ENCODE peak calls at places on chromosome 20, in nine cellular contexts. One of them, this sample, is unnamed.
A peak's percentile ranks its signal among the peaks of the same experiment; 100 is the strongest.

GRCh38 chr20:1810926-1811620 is 84.1 kb upstream of the SIRPA start:
- DNase-seq in fibroblast of pulmonary artery: peak; percentile 66
- DNase-seq in cardiac muscle cell: peak; percentile 64
- DNase-seq in cardiac fibroblast: peak; percentile 47
- DNase-seq in HCT116: no peak
- DNase-seq in fibroblast of lung: peak; percentile 74
- DNase-seq in esophagus squamous epithelium: no peak
- DNase-seq in right cardiac atrium: no peak
- DNase-seq in astrocyte of the spinal cord: peak; percentile 55
- DNase-seq in this sample: no peak

GRCh38 chr20:24704899-24705298 is 235.5 kb downstream of the SYNDIG1 start:
- DNase-seq in HCT116: no peak
- DNase-seq in esophagus squamous epithelium: no peak
- DNase-seq in cardiac muscle cell: no peak
- DNase-seq in right cardiac atrium: no peak
- DNase-seq in astrocyte of the spinal cord: no peak
- DNase-seq in fibroblast of pulmonary artery: no peak
- DNase-seq in fibroblast of lung: no peak
- DNase-seq in cardiac fibroblast: no peak
- DNase-seq in this sample: no peak

GRCh38 chr20:58893355-58894151 is 41.0 kb downstream of the GNAS start:
- DNase-seq in right cardiac atrium: no peak
- DNase-seq in cardiac fibroblast: peak; percentile 31
- DNase-seq in astrocyte of the spinal cord: no peak
- DNase-seq in cardiac muscle cell: no peak
- DNase-seq in fibroblast of pulmonary artery: no peak
- DNase-seq in fibroblast of lung: no peak
- DNase-seq in esophagus squamous epithelium: no peak
- DNase-seq in HCT116: no peak
- DNase-seq in this sample: no peak

GRCh38 chr20:420721-421574 is 12.8 kb downstream of the RBCK1 start:
- DNase-seq in HCT116: no peak
- DNase-seq in right cardiac atrium: no peak
- DNase-seq in astrocyte of the spinal cord: no peak
- DNase-seq in cardiac muscle cell: no peak
- DNase-seq in esophagus squamous epithelium: no peak
- DNase-seq in fibroblast of pulmonary artery: no peak
- DNase-seq in fibroblast of lung: no peak
- DNase-seq in cardiac fibroblast: no peak
- DNase-seq in this sample: no peak

GRCh38 chr20:15012551-15012950 is 675.1 kb upstream of the FLRT3 start:
- DNase-seq in right cardiac atrium: no peak
- DNase-seq in astrocyte of the spinal cord: no peak
- DNase-seq in cardiac fibroblast: no peak
- DNase-seq in fibroblast of lung: no peak
- DNase-seq in cardiac muscle cell: no peak
- DNase-seq in HCT116: no peak
- DNase-seq in fibroblast of pulmonary artery: no peak
- DNase-seq in esophagus squamous epithelium: no peak
- DNase-seq in this sample: no peak

GRCh38 chr20:11891827-11892521 is 25.7 kb upstream of the BTBD3 start:
- DNase-seq in astrocyte of the spinal cord: peak; percentile 73
- DNase-seq in fibroblast of pulmonary artery: peak; percentile 73
- DNase-seq in esophagus squamous epithelium: no peak
- DNase-seq in fibroblast of lung: peak; percentile 65
- DNase-seq in cardiac fibroblast: peak; percentile 82
- DNase-seq in HCT116: peak; percentile 66
- DNase-seq in right cardiac atrium: peak; percentile 55
- DNase-seq in cardiac muscle cell: peak; percentile 75
- DNase-seq in this sample: no peak

GRCh38 chr20:47050996-47051395 is 156.4 kb downstream of the EYA2 start:
- DNase-seq in HCT116: no peak
- DNase-seq in fibroblast of lung: no peak
- DNase-seq in cardiac muscle cell: no peak
- DNase-seq in right cardiac atrium: no peak
- DNase-seq in fibroblast of pulmonary artery: no peak
- DNase-seq in astrocyte of the spinal cord: no peak
- DNase-seq in cardiac fibroblast: no peak
- DNase-seq in esophagus squamous epithelium: no peak
- DNase-seq in this sample: no peak

GRCh38 chr20:36307412-36308317 is 1.5 kb downstream of the DLGAP4 start:
- DNase-seq in cardiac fibroblast: no peak
- DNase-seq in esophagus squamous epithelium: no peak
- DNase-seq in right cardiac atrium: no peak
- DNase-seq in astrocyte of the spinal cord: no peak
- DNase-seq in HCT116: no peak
- DNase-seq in cardiac muscle cell: no peak
- DNase-seq in fibroblast of pulmonary artery: no peak
- DNase-seq in fibroblast of lung: no peak
- DNase-seq in this sample: no peak

GRCh38 chr20:16178671-16179070 is 394.6 kb downstream of the KIF16B start:
- DNase-seq in HCT116: no peak
- DNase-seq in fibroblast of lung: no peak
- DNase-seq in fibroblast of pulmonary artery: no peak
- DNase-seq in cardiac muscle cell: no peak
- DNase-seq in astrocyte of the spinal cord: no peak
- DNase-seq in esophagus squamous epithelium: no peak
- DNase-seq in right cardiac atrium: no peak
- DNase-seq in cardiac fibroblast: no peak
- DNase-seq in this sample: no peak

GRCh38 chr20:20360464-20360863 is 7.4 kb upstream of the INSM1 start:
- DNase-seq in cardiac muscle cell: peak; percentile 76
- DNase-seq in right cardiac atrium: no peak
- DNase-seq in fibroblast of pulmonary artery: peak; percentile 69
- DNase-seq in HCT116: peak; percentile 40
- DNase-seq in cardiac fibroblast: peak; percentile 76
- DNase-seq in astrocyte of the spinal cord: peak; percentile 71
- DNase-seq in fibroblast of lung: peak; percentile 71
- DNase-seq in esophagus squamous epithelium: no peak
- DNase-seq in this sample: no peak

GRCh38 chr20:17969276-17969883 is 562 bp downstream of the MGME1 start:
- DNase-seq in right cardiac atrium: peak; percentile 41
- DNase-seq in fibroblast of pulmonary artery: peak; percentile 41
- DNase-seq in HCT116: no peak
- DNase-seq in astrocyte of the spinal cord: no peak
- DNase-seq in fibroblast of lung: peak; percentile 37
- DNase-seq in cardiac fibroblast: peak; percentile 49
- DNase-seq in esophagus squamous epithelium: no peak
- DNase-seq in cardiac muscle cell: peak; percentile 50
- DNase-seq in this sample: no peak

GRCh38 chr20:59526242-59527225 is 77.8 kb upstream of the PHACTR3 start:
- DNase-seq in esophagus squamous epithelium: no peak
- DNase-seq in astrocyte of the spinal cord: no peak
- DNase-seq in fibroblast of lung: no peak
- DNase-seq in cardiac muscle cell: peak; percentile 2
- DNase-seq in fibroblast of pulmonary artery: peak; percentile 8
- DNase-seq in cardiac fibroblast: peak; percentile 5
- DNase-seq in HCT116: no peak
- DNase-seq in right cardiac atrium: no peak
- DNase-seq in this sample: no peak

DNA sequence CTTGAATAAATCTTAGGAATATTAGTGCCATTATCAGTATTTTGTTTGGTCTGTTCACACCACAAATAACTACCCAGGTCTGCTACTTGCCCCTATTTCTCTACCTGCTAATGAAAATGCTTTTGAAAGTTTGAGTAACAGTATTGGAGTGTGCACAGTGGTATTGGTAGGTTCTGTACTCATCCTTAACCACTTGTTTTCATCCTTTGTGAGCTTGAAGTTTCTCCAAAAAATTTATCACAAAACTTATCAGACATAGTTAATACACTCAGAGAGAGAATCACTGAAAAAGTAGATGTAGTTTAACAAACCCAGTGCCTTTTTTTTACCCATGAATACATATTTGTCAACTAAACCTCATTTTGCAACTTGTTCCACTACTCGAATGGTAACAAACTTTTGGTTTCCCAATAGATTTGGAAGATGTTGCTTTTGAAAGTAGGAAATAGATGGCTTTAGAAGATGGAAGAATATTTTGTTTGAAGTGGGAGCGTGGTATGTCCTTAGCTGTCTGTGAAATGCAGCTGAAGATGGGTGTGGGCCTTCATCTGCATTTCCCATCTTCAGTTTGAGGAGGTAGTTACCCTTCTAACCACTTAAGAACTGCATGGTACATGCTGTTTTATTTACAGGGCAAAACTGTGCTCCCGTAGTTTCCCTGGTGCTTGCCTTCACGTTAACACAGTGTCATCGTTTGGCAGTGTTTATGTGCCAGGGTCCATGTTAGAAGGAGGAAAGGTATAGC is 9.0 kb downstream of the PTPN1 start:
- DNase-seq in esophagus squamous epithelium: no peak
- DNase-seq in fibroblast of lung: no peak
- DNase-seq in HCT116: no peak
- DNase-seq in cardiac fibroblast: no peak
- DNase-seq in astrocyte of the spinal cord: no peak
- DNase-seq in cardiac muscle cell: no peak
- DNase-seq in fibroblast of pulmonary artery: no peak
- DNase-seq in right cardiac atrium: no peak
- DNase-seq in this sample: no peak
- H3K4me3 ChIP-seq in esophagus squamous epithelium: no peak overlapping the region
- H3K4me3 ChIP-seq in fibroblast of lung: no peak overlapping the region
- H3K4me3 ChIP-seq in HCT116: no peak overlapping the region
- H3K4me3 ChIP-seq in cardiac fibroblast: no peak overlapping the region
- H3K4me3 ChIP-seq in astrocyte of the spinal cord: no peak overlapping the region
- H3K4me3 ChIP-seq in cardiac muscle cell: no peak overlapping the region
- H3K4me3 ChIP-seq in fibroblast of pulmonary artery: no peak overlapping the region
- H3K4me3 ChIP-seq in right cardiac atrium: no peak overlapping the region
- H3K4me3 ChIP-seq in this sample: no peak overlapping the region

DNA sequence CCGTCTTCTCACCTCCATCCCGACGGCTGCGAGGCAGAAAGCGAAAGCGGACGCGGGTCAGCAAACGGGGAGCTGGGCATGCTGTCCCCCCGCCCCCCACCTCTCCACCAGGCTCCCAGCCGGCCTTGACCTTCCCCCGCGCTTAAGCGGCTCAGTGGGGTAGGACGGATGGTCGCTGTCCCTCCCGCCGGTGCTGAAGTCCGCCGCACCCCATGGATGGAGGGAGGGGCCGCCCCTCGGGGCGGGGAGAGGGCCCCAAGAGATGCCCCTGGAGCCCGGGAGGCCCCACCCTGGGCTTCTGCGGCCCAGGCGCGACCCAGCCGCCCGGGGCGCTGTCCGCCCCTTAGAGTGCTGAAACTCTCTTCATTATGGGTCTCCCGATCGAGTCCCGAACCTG is at the start of gene KCNB1:
- DNase-seq in astrocyte of the spinal cord: peak; percentile 32
- DNase-seq in HCT116: no peak
- DNase-seq in esophagus squamous epithelium: no peak
- DNase-seq in right cardiac atrium: peak; percentile 70
- DNase-seq in cardiac fibroblast: peak; percentile 41
- DNase-seq in fibroblast of lung: peak; percentile 34
- DNase-seq in fibroblast of pulmonary artery: peak; percentile 45
- DNase-seq in cardiac muscle cell: peak; percentile 76
- DNase-seq in this sample: peak; percentile 77
- H3K4me3 ChIP-seq in astrocyte of the spinal cord: no peak within 1 kb of the TSS
- H3K4me3 ChIP-seq in HCT116: peak within 1 kb of the TSS; percentile 28
- H3K4me3 ChIP-seq in esophagus squamous epithelium: peak within 1 kb of the TSS; percentile 38
- H3K4me3 ChIP-seq in right cardiac atrium: peak within 1 kb of the TSS; percentile 58
- H3K4me3 ChIP-seq in cardiac fibroblast: no peak within 1 kb of the TSS
- H3K4me3 ChIP-seq in fibroblast of lung: no peak within 1 kb of the TSS
- H3K4me3 ChIP-seq in fibroblast of pulmonary artery: no peak within 1 kb of the TSS
- H3K4me3 ChIP-seq in cardiac muscle cell: peak within 1 kb of the TSS; percentile 19
- H3K4me3 ChIP-seq in this sample: peak within 1 kb of the TSS; percentile 60

GRCh38 chr20:6120491-6120988 is 2.3 kb downstream of the FERMT1 start:
- DNase-seq in fibroblast of lung: no peak
- DNase-seq in fibroblast of pulmonary artery: no peak
- DNase-seq in astrocyte of the spinal cord: no peak
- DNase-seq in right cardiac atrium: no peak
- DNase-seq in cardiac muscle cell: no peak
- DNase-seq in cardiac fibroblast: no peak
- DNase-seq in esophagus squamous epithelium: no peak
- DNase-seq in HCT116: no peak
- DNase-seq in this sample: no peak

GRCh38 chr20:6122873-6123649 is at the start of gene FERMT1:
- DNase-seq in cardiac muscle cell: peak; percentile 78
- DNase-seq in cardiac fibroblast: peak; percentile 76
- DNase-seq in fibroblast of pulmonary artery: peak; percentile 58
- DNase-seq in right cardiac atrium: peak; percentile 60
- DNase-seq in HCT116: peak; percentile 78
- DNase-seq in astrocyte of the spinal cord: peak; percentile 66
- DNase-seq in esophagus squamous epithelium: no peak
- DNase-seq in fibroblast of lung: peak; percentile 66
- DNase-seq in this sample: no peak

GRCh38 chr20:6121504-6121903 is 1.3 kb downstream of the FERMT1 start:
- DNase-seq in fibroblast of pulmonary artery: no peak
- DNase-seq in cardiac muscle cell: no peak
- DNase-seq in astrocyte of the spinal cord: no peak
- DNase-seq in esophagus squamous epithelium: no peak
- DNase-seq in right cardiac atrium: no peak
- DNase-seq in cardiac fibroblast: no peak
- DNase-seq in fibroblast of lung: no peak
- DNase-seq in HCT116: no peak
- DNase-seq in this sample: no peak

GRCh38 chr20:6122111-6122872 is 538 bp downstream of the FERMT1 start:
- DNase-seq in HCT116: no peak
- DNase-seq in fibroblast of pulmonary artery: peak; percentile 69
- DNase-seq in right cardiac atrium: no peak
- DNase-seq in cardiac fibroblast: peak; percentile 43
- DNase-seq in esophagus squamous epithelium: no peak
- DNase-seq in astrocyte of the spinal cord: peak; percentile 26
- DNase-seq in cardiac muscle cell: peak; percentile 84
- DNase-seq in fibroblast of lung: peak; percentile 63
- DNase-seq in this sample: no peak

DNA sequence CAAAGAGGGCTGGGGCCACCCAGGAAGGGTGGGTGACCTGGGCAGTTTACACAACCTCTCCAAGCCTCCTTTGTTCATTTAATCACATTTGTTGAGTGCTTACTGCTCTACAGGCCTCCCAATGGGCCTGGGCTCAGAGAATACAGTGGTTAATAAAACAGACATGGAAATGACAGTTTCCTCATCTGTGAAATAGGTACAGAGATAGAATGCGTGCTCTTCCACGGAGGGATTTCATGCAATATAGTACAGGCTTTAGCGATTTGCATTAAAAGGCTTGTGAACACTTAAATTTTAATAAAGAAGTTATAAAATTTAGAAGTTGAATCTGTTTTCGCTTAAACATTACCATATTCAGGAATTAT is 802 bp upstream of the FERMT1 start:
- DNase-seq in HCT116: no peak
- DNase-seq in esophagus squamous epithelium: no peak
- DNase-seq in astrocyte of the spinal cord: no peak
- DNase-seq in cardiac fibroblast: no peak
- DNase-seq in cardiac muscle cell: no peak
- DNase-seq in fibroblast of lung: peak; percentile 12
- DNase-seq in right cardiac atrium: no peak
- DNase-seq in fibroblast of pulmonary artery: no peak
- DNase-seq in this sample: no peak
- H3K4me3 ChIP-seq in HCT116: peak overlapping the region; percentile 82
- H3K4me3 ChIP-seq in esophagus squamous epithelium: peak overlapping the region; percentile 54
- H3K4me3 ChIP-seq in astrocyte of the spinal cord: no peak overlapping the region
- H3K4me3 ChIP-seq in cardiac fibroblast: no peak overlapping the region
- H3K4me3 ChIP-seq in cardiac muscle cell: no peak overlapping the region
- H3K4me3 ChIP-seq in fibroblast of lung: peak overlapping the region; percentile 74
- H3K4me3 ChIP-seq in right cardiac atrium: no peak overlapping the region
- H3K4me3 ChIP-seq in fibroblast of pulmonary artery: peak overlapping the region; percentile 60
- H3K4me3 ChIP-seq in this sample: no peak overlapping the region

DNA sequence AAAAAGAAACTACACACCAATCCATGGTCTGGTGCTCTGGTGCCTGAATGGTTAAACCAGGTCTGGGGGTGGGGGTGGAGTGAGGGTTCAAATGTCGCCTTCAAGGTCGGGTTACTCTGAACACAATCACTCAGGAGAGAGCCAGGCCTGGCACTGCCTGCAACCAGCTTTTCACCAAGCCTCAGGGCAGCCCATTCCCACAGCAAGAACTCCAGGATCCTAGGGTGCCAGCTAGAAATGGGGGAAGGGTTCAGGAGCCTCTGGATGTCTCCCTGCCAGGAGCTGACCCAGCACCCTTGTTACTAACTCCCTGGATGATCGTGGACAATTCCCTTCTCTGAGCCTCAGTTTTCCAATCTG is 6.7 kb downstream of the SDC4 start:
- DNase-seq in fibroblast of lung: no peak
- DNase-seq in astrocyte of the spinal cord: no peak
- DNase-seq in esophagus squamous epithelium: no peak
- DNase-seq in fibroblast of pulmonary artery: no peak
- DNase-seq in HCT116: no peak
- DNase-seq in right cardiac atrium: no peak
- DNase-seq in cardiac fibroblast: no peak
- DNase-seq in cardiac muscle cell: no peak
- DNase-seq in this sample: no peak
- H3K4me3 ChIP-seq in fibroblast of lung: peak overlapping the region; percentile 5
- H3K4me3 ChIP-seq in astrocyte of the spinal cord: no peak overlapping the region
- H3K4me3 ChIP-seq in esophagus squamous epithelium: peak overlapping the region; percentile 87
- H3K4me3 ChIP-seq in fibroblast of pulmonary artery: no peak overlapping the region
- H3K4me3 ChIP-seq in HCT116: peak overlapping the region; percentile 4
- H3K4me3 ChIP-seq in right cardiac atrium: peak overlapping the region; percentile 3
- H3K4me3 ChIP-seq in cardiac fibroblast: no peak overlapping the region
- H3K4me3 ChIP-seq in cardiac muscle cell: peak overlapping the region; percentile 22
- H3K4me3 ChIP-seq in this sample: peak overlapping the region; percentile 18

This sample was measured in ascending aorta.